ENCODE peak calls at places on chromosomes 11 and 22, in ten cellular contexts. One of them, this sample, is unnamed.

GRCh38 chr11:12306830-12307229 is 70.5 kb upstream of the PARVA start:
- DNase-seq in uterus: no peak
- DNase-seq in activated effector memory CD4-positive, alpha-beta T cell treated with anti-CD3 and anti-CD28 coated beads, Interleukin-2, amount 50 U/mL, for 16 hours: no peak
- DNase-seq in A549: no peak
- DNase-seq in aorta: no peak
- DNase-seq in HTR-8/SVneo: no peak
- DNase-seq in activated naive CD4-positive, alpha-beta T cell: no peak
- DNase-seq in activated CD4-positive, CD25-positive, alpha-beta regulatory T cell: no peak
- DNase-seq in stimulated activated CD8-positive, alpha-beta memory T cell treated with anti-CD3 and anti-CD28 coated beads, Interleukin-12 subunit alpha, Interleukin-12 subunit beta, amount 100 ng/mL, for 4 hours: no peak
- DNase-seq in amygdala: no peak
- DNase-seq in this sample: no peak

GRCh38 chr11:106152013-106152412 is 74.6 kb downstream of the AASDHPPT start:
- DNase-seq in A549: no peak
- DNase-seq in uterus: no peak
- DNase-seq in activated effector memory CD4-positive, alpha-beta T cell treated with anti-CD3 and anti-CD28 coated beads, Interleukin-2, amount 50 U/mL, for 16 hours: no peak
- DNase-seq in HTR-8/SVneo: no peak
- DNase-seq in activated naive CD4-positive, alpha-beta T cell: no peak
- DNase-seq in aorta: no peak
- DNase-seq in activated CD4-positive, CD25-positive, alpha-beta regulatory T cell: no peak
- DNase-seq in amygdala: no peak
- DNase-seq in stimulated activated CD8-positive, alpha-beta memory T cell treated with anti-CD3 and anti-CD28 coated beads, Interleukin-12 subunit alpha, Interleukin-12 subunit beta, amount 100 ng/mL, for 4 hours: no peak
- DNase-seq in this sample: no peak

GRCh38 chr22:49571326-49571725 is 256.3 kb downstream of the BRD1 start:
- DNase-seq in activated CD4-positive, CD25-positive, alpha-beta regulatory T cell: no peak
- DNase-seq in activated effector memory CD4-positive, alpha-beta T cell treated with anti-CD3 and anti-CD28 coated beads, Interleukin-2, amount 50 U/mL, for 16 hours: peak
- DNase-seq in aorta: no peak
- DNase-seq in HTR-8/SVneo: no peak
- DNase-seq in amygdala: no peak
- DNase-seq in A549: no peak
- DNase-seq in stimulated activated CD8-positive, alpha-beta memory T cell treated with anti-CD3 and anti-CD28 coated beads, Interleukin-12 subunit alpha, Interleukin-12 subunit beta, amount 100 ng/mL, for 4 hours: no peak
- DNase-seq in activated naive CD4-positive, alpha-beta T cell: no peak
- DNase-seq in uterus: peak
- DNase-seq in this sample: no peak

GRCh38 chr11:68844376-68844775 is 2.7 kb upstream of the CPT1A start:
- DNase-seq in uterus: no peak
- DNase-seq in HTR-8/SVneo: no peak
- DNase-seq in activated naive CD4-positive, alpha-beta T cell: no peak
- DNase-seq in stimulated activated CD8-positive, alpha-beta memory T cell treated with anti-CD3 and anti-CD28 coated beads, Interleukin-12 subunit alpha, Interleukin-12 subunit beta, amount 100 ng/mL, for 4 hours: no peak
- DNase-seq in A549: no peak
- DNase-seq in aorta: no peak
- DNase-seq in activated CD4-positive, CD25-positive, alpha-beta regulatory T cell: no peak
- DNase-seq in amygdala: no peak
- DNase-seq in activated effector memory CD4-positive, alpha-beta T cell treated with anti-CD3 and anti-CD28 coated beads, Interleukin-2, amount 50 U/mL, for 16 hours: no peak
- DNase-seq in this sample: no peak

GRCh38 chr11:111512296-111513239 is at the start of gene BTG4:
- DNase-seq in amygdala: no peak
- DNase-seq in A549: peak
- DNase-seq in stimulated activated CD8-positive, alpha-beta memory T cell treated with anti-CD3 and anti-CD28 coated beads, Interleukin-12 subunit alpha, Interleukin-12 subunit beta, amount 100 ng/mL, for 4 hours: no peak
- DNase-seq in activated CD4-positive, CD25-positive, alpha-beta regulatory T cell: no peak
- DNase-seq in uterus: no peak
- DNase-seq in activated naive CD4-positive, alpha-beta T cell: peak
- DNase-seq in HTR-8/SVneo: no peak
- DNase-seq in activated effector memory CD4-positive, alpha-beta T cell treated with anti-CD3 and anti-CD28 coated beads, Interleukin-2, amount 50 U/mL, for 16 hours: peak
- DNase-seq in aorta: no peak
- DNase-seq in this sample: peak

GRCh38 chr22:24335529-24335928 is 64.9 kb downstream of the SPECC1L start:
- DNase-seq in activated CD4-positive, CD25-positive, alpha-beta regulatory T cell: no peak
- DNase-seq in uterus: no peak
- DNase-seq in amygdala: no peak
- DNase-seq in stimulated activated CD8-positive, alpha-beta memory T cell treated with anti-CD3 and anti-CD28 coated beads, Interleukin-12 subunit alpha, Interleukin-12 subunit beta, amount 100 ng/mL, for 4 hours: no peak
- DNase-seq in activated effector memory CD4-positive, alpha-beta T cell treated with anti-CD3 and anti-CD28 coated beads, Interleukin-2, amount 50 U/mL, for 16 hours: no peak
- DNase-seq in HTR-8/SVneo: no peak
- DNase-seq in activated naive CD4-positive, alpha-beta T cell: no peak
- DNase-seq in aorta: no peak
- DNase-seq in A549: no peak
- DNase-seq in this sample: no peak

GRCh38 chr22:19368876-19369275 is 62.7 kb downstream of the HIRA start:
- DNase-seq in amygdala: no peak
- DNase-seq in activated naive CD4-positive, alpha-beta T cell: no peak
- DNase-seq in activated effector memory CD4-positive, alpha-beta T cell treated with anti-CD3 and anti-CD28 coated beads, Interleukin-2, amount 50 U/mL, for 16 hours: no peak
- DNase-seq in HTR-8/SVneo: no peak
- DNase-seq in aorta: no peak
- DNase-seq in uterus: no peak
- DNase-seq in A549: no peak
- DNase-seq in stimulated activated CD8-positive, alpha-beta memory T cell treated with anti-CD3 and anti-CD28 coated beads, Interleukin-12 subunit alpha, Interleukin-12 subunit beta, amount 100 ng/mL, for 4 hours: no peak
- DNase-seq in activated CD4-positive, CD25-positive, alpha-beta regulatory T cell: no peak
- DNase-seq in this sample: no peak

GRCh38 chr11:99781074-99781473 is 760.3 kb downstream of the CNTN5 start:
- DNase-seq in stimulated activated CD8-positive, alpha-beta memory T cell treated with anti-CD3 and anti-CD28 coated beads, Interleukin-12 subunit alpha, Interleukin-12 subunit beta, amount 100 ng/mL, for 4 hours: no peak
- DNase-seq in activated CD4-positive, CD25-positive, alpha-beta regulatory T cell: no peak
- DNase-seq in aorta: no peak
- DNase-seq in HTR-8/SVneo: no peak
- DNase-seq in amygdala: no peak
- DNase-seq in uterus: no peak
- DNase-seq in activated naive CD4-positive, alpha-beta T cell: no peak
- DNase-seq in activated effector memory CD4-positive, alpha-beta T cell treated with anti-CD3 and anti-CD28 coated beads, Interleukin-2, amount 50 U/mL, for 16 hours: no peak
- DNase-seq in A549: no peak
- DNase-seq in this sample: no peak

GRCh38 chr22:40626826-40627225 is 9.7 kb downstream of the MRTFA start:
- DNase-seq in stimulated activated CD8-positive, alpha-beta memory T cell treated with anti-CD3 and anti-CD28 coated beads, Interleukin-12 subunit alpha, Interleukin-12 subunit beta, amount 100 ng/mL, for 4 hours: no peak
- DNase-seq in aorta: no peak
- DNase-seq in activated naive CD4-positive, alpha-beta T cell: no peak
- DNase-seq in amygdala: no peak
- DNase-seq in HTR-8/SVneo: no peak
- DNase-seq in activated effector memory CD4-positive, alpha-beta T cell treated with anti-CD3 and anti-CD28 coated beads, Interleukin-2, amount 50 U/mL, for 16 hours: no peak
- DNase-seq in activated CD4-positive, CD25-positive, alpha-beta regulatory T cell: no peak
- DNase-seq in uterus: no peak
- DNase-seq in A549: no peak
- DNase-seq in this sample: no peak

GRCh38 chr11:363948-364761 is 5.1 kb upstream of the B4GALNT4 start:
- DNase-seq in HTR-8/SVneo: peak
- DNase-seq in stimulated activated CD8-positive, alpha-beta memory T cell treated with anti-CD3 and anti-CD28 coated beads, Interleukin-12 subunit alpha, Interleukin-12 subunit beta, amount 100 ng/mL, for 4 hours: no peak
- DNase-seq in uterus: peak
- DNase-seq in activated effector memory CD4-positive, alpha-beta T cell treated with anti-CD3 and anti-CD28 coated beads, Interleukin-2, amount 50 U/mL, for 16 hours: peak
- DNase-seq in aorta: no peak
- DNase-seq in activated naive CD4-positive, alpha-beta T cell: no peak
- DNase-seq in activated CD4-positive, CD25-positive, alpha-beta regulatory T cell: no peak
- DNase-seq in A549: peak
- DNase-seq in amygdala: no peak
- DNase-seq in this sample: peak

GRCh38 chr11:88293931-88294330 is 43.6 kb downstream of the CTSC start:
- DNase-seq in A549: no peak
- DNase-seq in stimulated activated CD8-positive, alpha-beta memory T cell treated with anti-CD3 and anti-CD28 coated beads, Interleukin-12 subunit alpha, Interleukin-12 subunit beta, amount 100 ng/mL, for 4 hours: no peak
- DNase-seq in activated naive CD4-positive, alpha-beta T cell: no peak
- DNase-seq in aorta: peak
- DNase-seq in activated effector memory CD4-positive, alpha-beta T cell treated with anti-CD3 and anti-CD28 coated beads, Interleukin-2, amount 50 U/mL, for 16 hours: no peak
- DNase-seq in uterus: no peak
- DNase-seq in amygdala: no peak
- DNase-seq in HTR-8/SVneo: no peak
- DNase-seq in activated CD4-positive, CD25-positive, alpha-beta regulatory T cell: no peak
- DNase-seq in this sample: no peak

GRCh38 chr22:36577019-36577418 is 48.1 kb upstream of the EIF3D start:
- DNase-seq in amygdala: no peak
- DNase-seq in uterus: no peak
- DNase-seq in activated CD4-positive, CD25-positive, alpha-beta regulatory T cell: no peak
- DNase-seq in stimulated activated CD8-positive, alpha-beta memory T cell treated with anti-CD3 and anti-CD28 coated beads, Interleukin-12 subunit alpha, Interleukin-12 subunit beta, amount 100 ng/mL, for 4 hours: no peak
- DNase-seq in HTR-8/SVneo: peak
- DNase-seq in A549: peak
- DNase-seq in aorta: no peak
- DNase-seq in activated effector memory CD4-positive, alpha-beta T cell treated with anti-CD3 and anti-CD28 coated beads, Interleukin-2, amount 50 U/mL, for 16 hours: no peak
- DNase-seq in activated naive CD4-positive, alpha-beta T cell: no peak
- DNase-seq in this sample: no peak

This sample was measured in NCI-H1930.